ENCODE peak calls at places on chromosomes 3 and 15, in four cellular contexts. L is GM20000, D is cardiac muscle cell, F is M059J. J is an unnamed sample.

GRCh38 chr3:72924055-72924454 is 36.2 kb downstream of the GXYLT2 start:
- DNase-seq in L (no peak), D (no peak), F (no peak), J (no peak)

GRCh38 chr3:40497288-40497687 is 8.6 kb upstream of the ZNF620 start:
- DNase-seq in L (no peak), D (no peak), F (no peak), J (no peak)

GRCh38 chr3:113174806-113175490 is 36.4 kb upstream of the BOC start:
- DNase-seq in L (no peak), D (peak), F (peak), J (no peak)

GRCh38 chr3:152430223-152431002 is 161.7 kb downstream of the MBNL1 start:
- DNase-seq in L (no peak), D (no peak), F (no peak), J (no peak)

GRCh38 chr3:85567074-85567676 is 608.4 kb downstream of the CADM2 start:
- DNase-seq in L (peak), D (peak), F (no peak), J (peak)

GRCh38 chr3:126317029-126317996 is 39.9 kb downstream of the KLF15 start:
- DNase-seq in L (no peak), D (no peak), F (no peak), J (no peak)

GRCh38 chr15:45454825-45455224 is 67.7 kb downstream of the SLC30A4 start:
- DNase-seq in L (peak), D (peak), F (peak), J (peak)

GRCh38 chr3:71997066-71997653 is 212.2 kb upstream of the PROK2 start:
- DNase-seq in L (no peak), D (no peak), F (no peak), J (no peak)

GRCh38 chr15:74392402-74392876 is 25.0 kb upstream of the CYP11A1 start:
- DNase-seq in L (no peak), D (no peak), F (no peak), J (peak)

GRCh38 chr15:27847775-27848710 is 251.1 kb downstream of the OCA2 start:
- DNase-seq in L (no peak), D (no peak), F (no peak), J (no peak)

GRCh38 chr3:173109143-173109542 is 31.9 kb downstream of the SPATA16 start:
- DNase-seq in L (no peak), D (no peak), F (no peak), J (no peak)

GRCh38 chr3:121274411-121274810 is 271.4 kb downstream of the POLQ start:
- DNase-seq in L (no peak), D (no peak), F (no peak), J (no peak)

GRCh38 chr15:42427429-42428223 is 63.3 kb downstream of the ZNF106 start:
- DNase-seq in L (no peak), D (peak), F (peak), J (no peak)

GRCh38 chr3:65402597-65402996 is 636.1 kb downstream of the MAGI1 start:
- DNase-seq in L (no peak), D (peak), F (peak), J (no peak)

GRCh38 chr3:50950591-50950990 is 275.9 kb downstream of the DOCK3 start:
- DNase-seq in L (peak), D (no peak), F (no peak), J (no peak)

GRCh38 chr3:156274791-156275190 is 154.4 kb downstream of the KCNAB1 start:
- DNase-seq in L (no peak), D (no peak), F (no peak), J (peak)

GRCh38 chr3:11145888-11146287 is 8.4 kb upstream of the HRH1 start:
- DNase-seq in L (no peak), D (peak), F (peak), J (no peak)

GRCh38 chr3:128167973-128168674 is 14.8 kb downstream of the EEFSEC start:
- DNase-seq in L (no peak), D (no peak), F (no peak), J (peak)

GRCh38 chr3:196073188-196073838 is 8.6 kb downstream of the TFRC start:
- DNase-seq in L (peak), D (peak), F (peak), J (peak)

GRCh38 chr3:105823149-105823866 is 45.5 kb downstream of the CBLB start:
- DNase-seq in L (no peak), D (peak), F (peak), J (peak)

GRCh38 chr3:98901032-98901464 is 447 bp downstream of the DCBLD2 start:
- DNase-seq in L (no peak), D (peak), F (peak), J (peak)

GRCh38 chr3:94285874-94286273 is 223.0 kb downstream of the NSUN3 start:
- DNase-seq in L (no peak), D (peak), F (no peak), J (peak)

GRCh38 chr3:169581633-169582032 is 81.9 kb downstream of the MECOM start:
- DNase-seq in L (no peak), D (no peak), F (peak), J (no peak)

GRCh38 chr3:107841864-107842263 is 249.0 kb downstream of the CD47 start:
- DNase-seq in L (no peak), D (no peak), F (no peak), J (no peak)

GRCh38 chr3:146503459-146504202 is 34.3 kb upstream of the PLSCR2 start:
- DNase-seq in L (peak), D (peak), F (peak), J (peak)

GRCh38 chr15:101045236-101045646 is 126.1 kb downstream of the LRRK1 start:
- DNase-seq in L (no peak), D (peak), F (no peak), J (no peak)

GRCh38 chr3:122912772-122913538 is 114.6 kb downstream of the SEMA5B start:
- DNase-seq in L (no peak), D (no peak), F (no peak), J (no peak)

GRCh38 chr3:47104259-47104658 is 59.7 kb downstream of the SETD2 start:
- DNase-seq in L (no peak), D (no peak), F (no peak), J (no peak)

GRCh38 chr3:94365006-94365405 is 302.1 kb downstream of the NSUN3 start:
- DNase-seq in L (no peak), D (no peak), F (no peak), J (no peak)

GRCh38 chr3:150236683-150237082 is 171.4 kb upstream of the TSC22D2 start:
- DNase-seq in L (no peak), D (peak), F (peak), J (no peak)

GRCh38 chr15:41661529-41662225 is 1.5 kb downstream of the MGA start:
- DNase-seq in L (peak), D (peak), F (peak), J (peak)

GRCh38 chr15:89051875-89052274 is 36.4 kb upstream of the ABHD2 start:
- DNase-seq in L (no peak), D (peak), F (peak), J (no peak)

GRCh38 chr3:188974856-188975611 is 196.7 kb upstream of the TPRG1 start:
- DNase-seq in L (no peak), D (peak), F (peak), J (no peak)

GRCh38 chr3:68271145-68271544 is 616.7 kb upstream of the SUCLG2 start:
- DNase-seq in L (no peak), D (no peak), F (no peak), J (no peak)

GRCh38 chr3:123766195-123767019 is 117.7 kb downstream of the MYLK start:
- DNase-seq in L (no peak), D (peak), F (no peak), J (no peak)

GRCh38 chr3:70871909-70872656 is 559.6 kb upstream of the MDFIC2 start:
- DNase-seq in L (no peak), D (peak), F (peak), J (no peak)

GRCh38 chr3:166420071-166420470 is 582.8 kb upstream of the BCHE start:
- DNase-seq in L (no peak), D (no peak), F (no peak), J (no peak)

GRCh38 chr3:196688349-196688748 is 23.7 kb downstream of the CEP19 start:
- DNase-seq in L (no peak), D (peak), F (no peak), J (peak)